ENCODE peak calls at places on chromosome 13, in ten cellular contexts. One of them, this sample, is unnamed.

GRCh38 chr13:98429081-98429480 is 147.8 kb downstream of the STK24 start:
- DNase-seq in SK-N-SH: no peak
- DNase-seq in uterus: no peak
- DNase-seq in fibroblast of lung: no peak
- DNase-seq in vagina: no peak
- DNase-seq in CD8-positive, alpha-beta T cell: no peak
- DNase-seq in CD4-positive, alpha-beta memory T cell: no peak
- DNase-seq in suprapubic skin: no peak
- DNase-seq in IMR-90: no peak
- DNase-seq in left ventricle myocardium inferior: no peak
- DNase-seq in this sample: no peak

GRCh38 chr13:75596657-75597182 is 39.4 kb upstream of the LMO7 start:
- DNase-seq in SK-N-SH: no peak
- DNase-seq in uterus: no peak
- DNase-seq in fibroblast of lung: no peak
- DNase-seq in vagina: no peak
- DNase-seq in CD8-positive, alpha-beta T cell: no peak
- DNase-seq in CD4-positive, alpha-beta memory T cell: no peak
- DNase-seq in suprapubic skin: no peak
- DNase-seq in IMR-90: no peak
- DNase-seq in left ventricle myocardium inferior: no peak
- DNase-seq in this sample: no peak

GRCh38 chr13:101572456-101572855 is 120.0 kb downstream of the ITGBL1 start:
- DNase-seq in SK-N-SH: no peak
- DNase-seq in uterus: no peak
- DNase-seq in fibroblast of lung: no peak
- DNase-seq in vagina: no peak
- DNase-seq in CD8-positive, alpha-beta T cell: no peak
- DNase-seq in CD4-positive, alpha-beta memory T cell: no peak
- DNase-seq in suprapubic skin: no peak
- DNase-seq in IMR-90: peak
- DNase-seq in left ventricle myocardium inferior: no peak
- DNase-seq in this sample: no peak

GRCh38 chr13:78826936-78827335 is 168.0 kb upstream of the OBI1 start:
- DNase-seq in SK-N-SH: no peak
- DNase-seq in uterus: no peak
- DNase-seq in fibroblast of lung: no peak
- DNase-seq in vagina: no peak
- DNase-seq in CD8-positive, alpha-beta T cell: no peak
- DNase-seq in CD4-positive, alpha-beta memory T cell: no peak
- DNase-seq in suprapubic skin: no peak
- DNase-seq in IMR-90: no peak
- DNase-seq in left ventricle myocardium inferior: no peak
- DNase-seq in this sample: no peak

GRCh38 chr13:26370495-26370990 is 116.6 kb downstream of the CDK8 start:
- DNase-seq in SK-N-SH: no peak
- DNase-seq in uterus: no peak
- DNase-seq in fibroblast of lung: peak
- DNase-seq in vagina: no peak
- DNase-seq in CD8-positive, alpha-beta T cell: no peak
- DNase-seq in CD4-positive, alpha-beta memory T cell: no peak
- DNase-seq in suprapubic skin: no peak
- DNase-seq in IMR-90: peak
- DNase-seq in left ventricle myocardium inferior: no peak
- DNase-seq in this sample: no peak

GRCh38 chr13:66071018-66071417 is 1159.1 kb downstream of the PCDH9 start:
- DNase-seq in SK-N-SH: no peak
- DNase-seq in uterus: no peak
- DNase-seq in fibroblast of lung: no peak
- DNase-seq in vagina: no peak
- DNase-seq in CD8-positive, alpha-beta T cell: no peak
- DNase-seq in CD4-positive, alpha-beta memory T cell: peak
- DNase-seq in suprapubic skin: no peak
- DNase-seq in IMR-90: no peak
- DNase-seq in left ventricle myocardium inferior: no peak
- DNase-seq in this sample: no peak

GRCh38 chr13:23730251-23730650 is 158.9 kb downstream of the MIPEP start:
- DNase-seq in SK-N-SH: no peak
- DNase-seq in uterus: no peak
- DNase-seq in fibroblast of lung: no peak
- DNase-seq in vagina: no peak
- DNase-seq in CD8-positive, alpha-beta T cell: no peak
- DNase-seq in CD4-positive, alpha-beta memory T cell: no peak
- DNase-seq in suprapubic skin: no peak
- DNase-seq in IMR-90: no peak
- DNase-seq in left ventricle myocardium inferior: no peak
- DNase-seq in this sample: no peak

GRCh38 chr13:111622051-111622531 is 301.6 kb downstream of the TEX29 start:
- DNase-seq in SK-N-SH: no peak
- DNase-seq in uterus: no peak
- DNase-seq in fibroblast of lung: no peak
- DNase-seq in vagina: no peak
- DNase-seq in CD8-positive, alpha-beta T cell: no peak
- DNase-seq in CD4-positive, alpha-beta memory T cell: no peak
- DNase-seq in suprapubic skin: no peak
- DNase-seq in IMR-90: no peak
- DNase-seq in left ventricle myocardium inferior: no peak
- DNase-seq in this sample: peak

GRCh38 chr13:100630564-100630963 is 42.0 kb upstream of the GGACT start:
- DNase-seq in SK-N-SH: no peak
- DNase-seq in uterus: no peak
- DNase-seq in fibroblast of lung: no peak
- DNase-seq in vagina: no peak
- DNase-seq in CD8-positive, alpha-beta T cell: no peak
- DNase-seq in CD4-positive, alpha-beta memory T cell: no peak
- DNase-seq in suprapubic skin: no peak
- DNase-seq in IMR-90: no peak
- DNase-seq in left ventricle myocardium inferior: no peak
- DNase-seq in this sample: no peak

GRCh38 chr13:35994131-35994966 is 136.8 kb downstream of the DCLK1 start:
- DNase-seq in SK-N-SH: no peak
- DNase-seq in uterus: peak
- DNase-seq in fibroblast of lung: peak
- DNase-seq in vagina: peak
- DNase-seq in CD8-positive, alpha-beta T cell: no peak
- DNase-seq in CD4-positive, alpha-beta memory T cell: no peak
- DNase-seq in suprapubic skin: no peak
- DNase-seq in IMR-90: peak
- DNase-seq in left ventricle myocardium inferior: peak
- DNase-seq in this sample: no peak

GRCh38 chr13:27263438-27263837 is 7.2 kb upstream of the RASL11A start:
- DNase-seq in SK-N-SH: peak
- DNase-seq in uterus: no peak
- DNase-seq in fibroblast of lung: no peak
- DNase-seq in vagina: no peak
- DNase-seq in CD8-positive, alpha-beta T cell: no peak
- DNase-seq in CD4-positive, alpha-beta memory T cell: no peak
- DNase-seq in suprapubic skin: no peak
- DNase-seq in IMR-90: no peak
- DNase-seq in left ventricle myocardium inferior: no peak
- DNase-seq in this sample: no peak

GRCh38 chr13:101360525-101360924 is 55.8 kb downstream of the NALCN start:
- DNase-seq in SK-N-SH: no peak
- DNase-seq in uterus: no peak
- DNase-seq in fibroblast of lung: no peak
- DNase-seq in vagina: no peak
- DNase-seq in CD8-positive, alpha-beta T cell: no peak
- DNase-seq in CD4-positive, alpha-beta memory T cell: no peak
- DNase-seq in suprapubic skin: no peak
- DNase-seq in IMR-90: no peak
- DNase-seq in left ventricle myocardium inferior: no peak
- DNase-seq in this sample: no peak

GRCh38 chr13:99969934-99970760 is 1.4 kb downstream of the ZIC5 start:
- DNase-seq in SK-N-SH: no peak
- DNase-seq in uterus: no peak
- DNase-seq in fibroblast of lung: no peak
- DNase-seq in vagina: no peak
- DNase-seq in CD8-positive, alpha-beta T cell: no peak
- DNase-seq in CD4-positive, alpha-beta memory T cell: peak
- DNase-seq in suprapubic skin: no peak
- DNase-seq in IMR-90: no peak
- DNase-seq in left ventricle myocardium inferior: no peak
- DNase-seq in this sample: no peak

GRCh38 chr13:40589285-40590109 is 76.9 kb downstream of the FOXO1 start:
- DNase-seq in SK-N-SH: no peak
- DNase-seq in uterus: no peak
- DNase-seq in fibroblast of lung: peak
- DNase-seq in vagina: no peak
- DNase-seq in CD8-positive, alpha-beta T cell: no peak
- DNase-seq in CD4-positive, alpha-beta memory T cell: no peak
- DNase-seq in suprapubic skin: no peak
- DNase-seq in IMR-90: no peak
- DNase-seq in left ventricle myocardium inferior: no peak
- DNase-seq in this sample: peak

GRCh38 chr13:40591091-40591490 is 75.3 kb downstream of the FOXO1 start:
- DNase-seq in SK-N-SH: no peak
- DNase-seq in uterus: no peak
- DNase-seq in fibroblast of lung: no peak
- DNase-seq in vagina: no peak
- DNase-seq in CD8-positive, alpha-beta T cell: no peak
- DNase-seq in CD4-positive, alpha-beta memory T cell: no peak
- DNase-seq in suprapubic skin: no peak
- DNase-seq in IMR-90: no peak
- DNase-seq in left ventricle myocardium inferior: no peak
- DNase-seq in this sample: no peak

GRCh38 chr13:40590112-40590862 is 76.2 kb downstream of the FOXO1 start:
- DNase-seq in SK-N-SH: no peak
- DNase-seq in uterus: no peak
- DNase-seq in fibroblast of lung: no peak
- DNase-seq in vagina: no peak
- DNase-seq in CD8-positive, alpha-beta T cell: no peak
- DNase-seq in CD4-positive, alpha-beta memory T cell: no peak
- DNase-seq in suprapubic skin: no peak
- DNase-seq in IMR-90: no peak
- DNase-seq in left ventricle myocardium inferior: no peak
- DNase-seq in this sample: no peak

GRCh38 chr13:40595693-40596092 is 70.7 kb downstream of the FOXO1 start:
- DNase-seq in SK-N-SH: no peak
- DNase-seq in uterus: no peak
- DNase-seq in fibroblast of lung: peak
- DNase-seq in vagina: no peak
- DNase-seq in CD8-positive, alpha-beta T cell: no peak
- DNase-seq in CD4-positive, alpha-beta memory T cell: no peak
- DNase-seq in suprapubic skin: no peak
- DNase-seq in IMR-90: no peak
- DNase-seq in left ventricle myocardium inferior: no peak
- DNase-seq in this sample: no peak

GRCh38 chr13:40592035-40592434 is 74.4 kb downstream of the FOXO1 start:
- DNase-seq in SK-N-SH: no peak
- DNase-seq in uterus: no peak
- DNase-seq in fibroblast of lung: no peak
- DNase-seq in vagina: no peak
- DNase-seq in CD8-positive, alpha-beta T cell: no peak
- DNase-seq in CD4-positive, alpha-beta memory T cell: no peak
- DNase-seq in suprapubic skin: no peak
- DNase-seq in IMR-90: no peak
- DNase-seq in left ventricle myocardium inferior: no peak
- DNase-seq in this sample: no peak
- H3K4me3 ChIP-seq in SK-N-SH: no peak
- H3K4me3 ChIP-seq in uterus: no peak
- H3K4me3 ChIP-seq in fibroblast of lung: no peak
- H3K4me3 ChIP-seq in vagina: no peak
- H3K4me3 ChIP-seq in CD8-positive, alpha-beta T cell: no peak
- H3K4me3 ChIP-seq in CD4-positive, alpha-beta memory T cell: no peak
- H3K4me3 ChIP-seq in suprapubic skin: no peak
- H3K4me3 ChIP-seq in IMR-90: no peak
- H3K4me3 ChIP-seq in left ventricle myocardium inferior: no peak
- H3K4me3 ChIP-seq in this sample: no peak

GRCh38 chr13:80048802-80049201 is 292.1 kb downstream of the SPRY2 start:
- DNase-seq in SK-N-SH: no peak
- DNase-seq in uterus: peak
- DNase-seq in fibroblast of lung: peak
- DNase-seq in vagina: peak
- DNase-seq in CD8-positive, alpha-beta T cell: peak
- DNase-seq in CD4-positive, alpha-beta memory T cell: no peak
- DNase-seq in suprapubic skin: peak
- DNase-seq in IMR-90: peak
- DNase-seq in left ventricle myocardium inferior: peak
- DNase-seq in this sample: peak

GRCh38 chr13:80048030-80048429 is 292.9 kb downstream of the SPRY2 start:
- DNase-seq in SK-N-SH: no peak
- DNase-seq in uterus: no peak
- DNase-seq in fibroblast of lung: no peak
- DNase-seq in vagina: no peak
- DNase-seq in CD8-positive, alpha-beta T cell: no peak
- DNase-seq in CD4-positive, alpha-beta memory T cell: no peak
- DNase-seq in suprapubic skin: no peak
- DNase-seq in IMR-90: no peak
- DNase-seq in left ventricle myocardium inferior: no peak
- DNase-seq in this sample: no peak

GRCh38 chr13:80050252-80050651 is 290.7 kb downstream of the SPRY2 start:
- DNase-seq in SK-N-SH: no peak
- DNase-seq in uterus: no peak
- DNase-seq in fibroblast of lung: no peak
- DNase-seq in vagina: no peak
- DNase-seq in CD8-positive, alpha-beta T cell: no peak
- DNase-seq in CD4-positive, alpha-beta memory T cell: no peak
- DNase-seq in suprapubic skin: no peak
- DNase-seq in IMR-90: peak
- DNase-seq in left ventricle myocardium inferior: no peak
- DNase-seq in this sample: no peak

GRCh38 chr13:80052286-80052685 is 288.6 kb downstream of the SPRY2 start:
- DNase-seq in SK-N-SH: no peak
- DNase-seq in uterus: no peak
- DNase-seq in fibroblast of lung: no peak
- DNase-seq in vagina: no peak
- DNase-seq in CD8-positive, alpha-beta T cell: no peak
- DNase-seq in CD4-positive, alpha-beta memory T cell: no peak
- DNase-seq in suprapubic skin: no peak
- DNase-seq in IMR-90: no peak
- DNase-seq in left ventricle myocardium inferior: no peak
- DNase-seq in this sample: no peak

GRCh38 chr13:80047406-80047805 is 293.5 kb downstream of the SPRY2 start:
- DNase-seq in SK-N-SH: no peak
- DNase-seq in uterus: no peak
- DNase-seq in fibroblast of lung: peak
- DNase-seq in vagina: no peak
- DNase-seq in CD8-positive, alpha-beta T cell: no peak
- DNase-seq in CD4-positive, alpha-beta memory T cell: no peak
- DNase-seq in suprapubic skin: no peak
- DNase-seq in IMR-90: peak
- DNase-seq in left ventricle myocardium inferior: no peak
- DNase-seq in this sample: no peak
- H3K27ac ChIP-seq in SK-N-SH: no peak
- H3K27ac ChIP-seq in uterus: no peak
- H3K27ac ChIP-seq in fibroblast of lung: peak
- H3K27ac ChIP-seq in vagina: no peak
- H3K27ac ChIP-seq in CD8-positive, alpha-beta T cell: no peak
- H3K27ac ChIP-seq in CD4-positive, alpha-beta memory T cell: no peak
- H3K27ac ChIP-seq in suprapubic skin: no peak
- H3K27ac ChIP-seq in IMR-90: no peak
- H3K27ac ChIP-seq in left ventricle myocardium inferior: no peak
- H3K27ac ChIP-seq in this sample: no peak

GRCh38 chr13:109743706-109744453 is 42.5 kb downstream of the IRS2 start:
- DNase-seq in SK-N-SH: peak
- DNase-seq in uterus: peak
- DNase-seq in fibroblast of lung: peak
- DNase-seq in vagina: peak
- DNase-seq in CD8-positive, alpha-beta T cell: peak
- DNase-seq in CD4-positive, alpha-beta memory T cell: no peak
- DNase-seq in suprapubic skin: no peak
- DNase-seq in IMR-90: peak
- DNase-seq in left ventricle myocardium inferior: no peak
- DNase-seq in this sample: no peak
- H3K4me3 ChIP-seq in SK-N-SH: no peak
- H3K4me3 ChIP-seq in uterus: no peak
- H3K4me3 ChIP-seq in fibroblast of lung: no peak
- H3K4me3 ChIP-seq in vagina: no peak
- H3K4me3 ChIP-seq in CD8-positive, alpha-beta T cell: no peak
- H3K4me3 ChIP-seq in CD4-positive, alpha-beta memory T cell: no peak
- H3K4me3 ChIP-seq in suprapubic skin: no peak
- H3K4me3 ChIP-seq in IMR-90: no peak
- H3K4me3 ChIP-seq in left ventricle myocardium inferior: no peak
- H3K4me3 ChIP-seq in this sample: no peak

GRCh38 chr13:102670130-102670529 is 24.7 kb downstream of the METTL21C start:
- DNase-seq in SK-N-SH: no peak
- DNase-seq in uterus: no peak
- DNase-seq in fibroblast of lung: no peak
- DNase-seq in vagina: no peak
- DNase-seq in CD8-positive, alpha-beta T cell: no peak
- DNase-seq in CD4-positive, alpha-beta memory T cell: no peak
- DNase-seq in suprapubic skin: no peak
- DNase-seq in IMR-90: no peak
- DNase-seq in left ventricle myocardium inferior: no peak
- DNase-seq in this sample: no peak
- H3K27ac ChIP-seq in SK-N-SH: no peak
- H3K27ac ChIP-seq in uterus: no peak
- H3K27ac ChIP-seq in fibroblast of lung: no peak
- H3K27ac ChIP-seq in vagina: no peak
- H3K27ac ChIP-seq in CD8-positive, alpha-beta T cell: no peak
- H3K27ac ChIP-seq in CD4-positive, alpha-beta memory T cell: no peak
- H3K27ac ChIP-seq in suprapubic skin: no peak
- H3K27ac ChIP-seq in IMR-90: no peak
- H3K27ac ChIP-seq in left ventricle myocardium inferior: no peak
- H3K27ac ChIP-seq in this sample: no peak

This sample was measured in upper lobe of left lung.